ENCODE peak calls at places on chromosomes 4 and X, in six cellular contexts. One of them, this sample, is unnamed.

GRCh38 chrX:135494453-135494852 is 26.0 kb upstream of the INTS6L start:
- DNase-seq in progenitor cell of endocrine pancreas: no peak
- DNase-seq in neural crest cell: no peak
- DNase-seq in astrocyte of the cerebellum: no peak
- DNase-seq in fibroblast of lung: no peak
- DNase-seq in pancreas: no peak
- DNase-seq in this sample: no peak

GRCh38 chrX:17375631-17376380 is 806 bp downstream of the NHS start:
- DNase-seq in progenitor cell of endocrine pancreas: peak
- DNase-seq in neural crest cell: peak
- DNase-seq in astrocyte of the cerebellum: no peak
- DNase-seq in fibroblast of lung: peak
- DNase-seq in pancreas: peak
- DNase-seq in this sample: peak

GRCh38 chrX:95382799-95383198 is 1301.8 kb upstream of the DIAPH2 start:
- DNase-seq in progenitor cell of endocrine pancreas: no peak
- DNase-seq in neural crest cell: no peak
- DNase-seq in astrocyte of the cerebellum: no peak
- DNase-seq in fibroblast of lung: no peak
- DNase-seq in pancreas: no peak
- DNase-seq in this sample: no peak

GRCh38 chr4:70515342-70516245 is 2.8 kb upstream of the AMTN start:
- DNase-seq in progenitor cell of endocrine pancreas: no peak
- DNase-seq in neural crest cell: no peak
- DNase-seq in astrocyte of the cerebellum: no peak
- DNase-seq in fibroblast of lung: no peak
- DNase-seq in pancreas: no peak
- DNase-seq in this sample: no peak

GRCh38 chr4:41957634-41958033 is 22.4 kb downstream of the TMEM33 start:
- DNase-seq in progenitor cell of endocrine pancreas: no peak
- DNase-seq in neural crest cell: no peak
- DNase-seq in astrocyte of the cerebellum: no peak
- DNase-seq in fibroblast of lung: peak
- DNase-seq in pancreas: no peak
- DNase-seq in this sample: peak

GRCh38 chr4:15002659-15003440 is 569 bp downstream of the CPEB2 start:
- DNase-seq in progenitor cell of endocrine pancreas: peak
- DNase-seq in neural crest cell: peak
- DNase-seq in astrocyte of the cerebellum: peak
- DNase-seq in fibroblast of lung: peak
- DNase-seq in pancreas: peak
- DNase-seq in this sample: peak

GRCh38 chr4:36502350-36502749 is 220.9 kb downstream of the DTHD1 start:
- DNase-seq in progenitor cell of endocrine pancreas: no peak
- DNase-seq in neural crest cell: no peak
- DNase-seq in astrocyte of the cerebellum: no peak
- DNase-seq in fibroblast of lung: no peak
- DNase-seq in pancreas: no peak
- DNase-seq in this sample: no peak

GRCh38 chrX:119885554-119886428 is 9.9 kb upstream of the AKAP14 start:
- DNase-seq in progenitor cell of endocrine pancreas: no peak
- DNase-seq in neural crest cell: no peak
- DNase-seq in astrocyte of the cerebellum: no peak
- DNase-seq in fibroblast of lung: peak
- DNase-seq in pancreas: no peak
- DNase-seq in this sample: no peak

GRCh38 chr4:100781433-100781832 is 263.6 kb upstream of the EMCN start:
- DNase-seq in progenitor cell of endocrine pancreas: no peak
- DNase-seq in neural crest cell: no peak
- DNase-seq in astrocyte of the cerebellum: no peak
- DNase-seq in fibroblast of lung: no peak
- DNase-seq in pancreas: no peak
- DNase-seq in this sample: no peak

GRCh38 chr4:1192091-1192492 is 19.7 kb upstream of the SPON2 start:
- DNase-seq in progenitor cell of endocrine pancreas: no peak
- DNase-seq in neural crest cell: no peak
- DNase-seq in astrocyte of the cerebellum: peak
- DNase-seq in fibroblast of lung: peak
- DNase-seq in pancreas: peak
- DNase-seq in this sample: no peak

GRCh38 chr4:121989715-121990114 is 37.9 kb upstream of the TRPC3 start:
- DNase-seq in progenitor cell of endocrine pancreas: peak
- DNase-seq in neural crest cell: no peak
- DNase-seq in astrocyte of the cerebellum: peak
- DNase-seq in fibroblast of lung: peak
- DNase-seq in pancreas: no peak
- DNase-seq in this sample: no peak

GRCh38 chrX:117990438-117990837 is 126.2 kb downstream of the KLHL13 start:
- DNase-seq in progenitor cell of endocrine pancreas: no peak
- DNase-seq in neural crest cell: no peak
- DNase-seq in astrocyte of the cerebellum: no peak
- DNase-seq in fibroblast of lung: peak
- DNase-seq in pancreas: no peak
- DNase-seq in this sample: no peak

GRCh38 chr4:69576251-69576877 is 63.1 kb downstream of the UGT2A2 start:
- DNase-seq in progenitor cell of endocrine pancreas: no peak
- DNase-seq in neural crest cell: no peak
- DNase-seq in astrocyte of the cerebellum: no peak
- DNase-seq in fibroblast of lung: no peak
- DNase-seq in pancreas: peak
- DNase-seq in this sample: no peak

GRCh38 chrX:119145241-119145653 is 17.6 kb upstream of the KIAA1210 start:
- DNase-seq in progenitor cell of endocrine pancreas: no peak
- DNase-seq in neural crest cell: peak
- DNase-seq in astrocyte of the cerebellum: no peak
- DNase-seq in fibroblast of lung: peak
- DNase-seq in pancreas: no peak
- DNase-seq in this sample: no peak

GRCh38 chrX:34810364-34810763 is 132.2 kb upstream of the FAM47B start:
- DNase-seq in progenitor cell of endocrine pancreas: no peak
- DNase-seq in neural crest cell: no peak
- DNase-seq in astrocyte of the cerebellum: peak
- DNase-seq in fibroblast of lung: peak
- DNase-seq in pancreas: no peak
- DNase-seq in this sample: no peak

GRCh38 chr4:57544811-57545654 is 434.8 kb upstream of the IGFBP7 start:
- DNase-seq in progenitor cell of endocrine pancreas: no peak
- DNase-seq in neural crest cell: no peak
- DNase-seq in astrocyte of the cerebellum: no peak
- DNase-seq in fibroblast of lung: no peak
- DNase-seq in pancreas: no peak
- DNase-seq in this sample: no peak

GRCh38 chr4:185774076-185774731 is 37.8 kb downstream of the SORBS2 start:
- DNase-seq in progenitor cell of endocrine pancreas: no peak
- DNase-seq in neural crest cell: no peak
- DNase-seq in astrocyte of the cerebellum: no peak
- DNase-seq in fibroblast of lung: no peak
- DNase-seq in pancreas: no peak
- DNase-seq in this sample: no peak

GRCh38 chr4:110091426-110091825 is 107.0 kb downstream of the ELOVL6 start:
- DNase-seq in progenitor cell of endocrine pancreas: no peak
- DNase-seq in neural crest cell: no peak
- DNase-seq in astrocyte of the cerebellum: peak
- DNase-seq in fibroblast of lung: peak
- DNase-seq in pancreas: no peak
- DNase-seq in this sample: no peak

GRCh38 chr4:142126890-142127497 is 490.6 kb downstream of the IL15 start:
- DNase-seq in progenitor cell of endocrine pancreas: peak
- DNase-seq in neural crest cell: peak
- DNase-seq in astrocyte of the cerebellum: peak
- DNase-seq in fibroblast of lung: peak
- DNase-seq in pancreas: no peak
- DNase-seq in this sample: peak

GRCh38 chrX:51743179-51743957 is at the start of gene GSPT2:
- DNase-seq in progenitor cell of endocrine pancreas: peak
- DNase-seq in neural crest cell: peak
- DNase-seq in astrocyte of the cerebellum: peak
- DNase-seq in fibroblast of lung: peak
- DNase-seq in pancreas: peak
- DNase-seq in this sample: peak

GRCh38 chrX:104347860-104348259 is 93.1 kb upstream of the ESX1 start:
- DNase-seq in progenitor cell of endocrine pancreas: no peak
- DNase-seq in neural crest cell: no peak
- DNase-seq in astrocyte of the cerebellum: no peak
- DNase-seq in fibroblast of lung: no peak
- DNase-seq in pancreas: no peak
- DNase-seq in this sample: no peak

GRCh38 chr4:98747659-98748091 is 89.3 kb upstream of the TSPAN5 start:
- DNase-seq in progenitor cell of endocrine pancreas: no peak
- DNase-seq in neural crest cell: no peak
- DNase-seq in astrocyte of the cerebellum: no peak
- DNase-seq in fibroblast of lung: no peak
- DNase-seq in pancreas: no peak
- DNase-seq in this sample: no peak

GRCh38 chrX:350534-351321 is 32.1 kb upstream of the GTPBP6 start:
- DNase-seq in progenitor cell of endocrine pancreas: no peak
- DNase-seq in neural crest cell: no peak
- DNase-seq in astrocyte of the cerebellum: no peak
- DNase-seq in fibroblast of lung: no peak
- DNase-seq in pancreas: no peak
- DNase-seq in this sample: no peak

GRCh38 chr4:148674891-148675290 is 232.7 kb upstream of the NR3C2 start:
- DNase-seq in progenitor cell of endocrine pancreas: no peak
- DNase-seq in neural crest cell: no peak
- DNase-seq in astrocyte of the cerebellum: no peak
- DNase-seq in fibroblast of lung: no peak
- DNase-seq in pancreas: no peak
- DNase-seq in this sample: no peak

GRCh38 chr4:58225460-58225859 is 1115.3 kb upstream of the IGFBP7 start:
- DNase-seq in progenitor cell of endocrine pancreas: no peak
- DNase-seq in neural crest cell: no peak
- DNase-seq in astrocyte of the cerebellum: no peak
- DNase-seq in fibroblast of lung: no peak
- DNase-seq in pancreas: no peak
- DNase-seq in this sample: no peak

GRCh38 chrX:14927391-14927790 is 54.2 kb downstream of the MOSPD2 start:
- DNase-seq in progenitor cell of endocrine pancreas: no peak
- DNase-seq in neural crest cell: no peak
- DNase-seq in astrocyte of the cerebellum: peak
- DNase-seq in fibroblast of lung: peak
- DNase-seq in pancreas: no peak
- DNase-seq in this sample: no peak

GRCh38 chr4:15457401-15458201 is 12.1 kb upstream of the CC2D2A start:
- DNase-seq in progenitor cell of endocrine pancreas: no peak
- DNase-seq in neural crest cell: no peak
- DNase-seq in astrocyte of the cerebellum: peak
- DNase-seq in fibroblast of lung: peak
- DNase-seq in pancreas: no peak
- DNase-seq in this sample: peak

GRCh38 chrX:3184176-3184930 is 143.1 kb downstream of the ARSF start:
- DNase-seq in progenitor cell of endocrine pancreas: no peak
- DNase-seq in neural crest cell: no peak
- DNase-seq in astrocyte of the cerebellum: peak
- DNase-seq in fibroblast of lung: peak
- DNase-seq in pancreas: no peak
- DNase-seq in this sample: no peak

GRCh38 chr4:124018383-124019317 is 622.1 kb downstream of the SPRY1 start:
- DNase-seq in progenitor cell of endocrine pancreas: no peak
- DNase-seq in neural crest cell: no peak
- DNase-seq in astrocyte of the cerebellum: no peak
- DNase-seq in fibroblast of lung: peak
- DNase-seq in pancreas: no peak
- DNase-seq in this sample: peak

GRCh38 chrX:129945131-129945530 is 37.3 kb upstream of the BCORL1 start:
- DNase-seq in progenitor cell of endocrine pancreas: no peak
- DNase-seq in neural crest cell: no peak
- DNase-seq in astrocyte of the cerebellum: no peak
- DNase-seq in fibroblast of lung: no peak
- DNase-seq in pancreas: no peak
- DNase-seq in this sample: no peak

GRCh38 chrX:148316446-148316845 is 184.0 kb upstream of the AFF2 start:
- DNase-seq in progenitor cell of endocrine pancreas: no peak
- DNase-seq in neural crest cell: no peak
- DNase-seq in astrocyte of the cerebellum: no peak
- DNase-seq in fibroblast of lung: no peak
- DNase-seq in pancreas: no peak
- DNase-seq in this sample: no peak

DNA sequence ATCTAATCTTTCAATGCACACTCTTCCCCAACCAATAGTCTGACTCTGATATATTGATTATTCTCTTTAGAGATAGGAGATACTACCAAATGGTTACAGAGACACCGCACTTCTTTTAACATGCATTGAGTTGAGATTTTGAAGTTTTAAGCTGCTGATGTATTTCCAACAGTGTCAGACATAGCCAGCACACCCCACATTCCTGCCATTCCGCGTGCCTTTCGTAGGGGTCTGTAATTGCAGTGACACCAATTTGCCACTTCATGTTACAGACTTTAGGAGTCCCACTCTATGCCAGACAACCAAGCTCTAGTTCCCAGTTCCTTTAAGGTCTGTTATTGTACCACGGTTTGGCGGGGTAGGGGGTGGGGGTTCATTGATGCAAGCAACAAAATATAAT is 618.2 kb upstream of the FRG1 start:
- DNase-seq in progenitor cell of endocrine pancreas: no peak
- DNase-seq in neural crest cell: no peak
- DNase-seq in astrocyte of the cerebellum: no peak
- DNase-seq in fibroblast of lung: no peak
- DNase-seq in pancreas: no peak
- DNase-seq in this sample: no peak
- TF ChIP-seq CTCF in progenitor cell of endocrine pancreas: no peak
- TF ChIP-seq CTCF in neural crest cell: no peak
- TF ChIP-seq CTCF in astrocyte of the cerebellum: no peak
- TF ChIP-seq CTCF in fibroblast of lung: no peak
- TF ChIP-seq CTCF in pancreas: no peak
- TF ChIP-seq CTCF in this sample: no peak

GRCh38 chr4:2243682-2244380 is 1.9 kb upstream of the HAUS3 start:
- DNase-seq in progenitor cell of endocrine pancreas: peak
- DNase-seq in neural crest cell: peak
- DNase-seq in astrocyte of the cerebellum: no peak
- DNase-seq in fibroblast of lung: peak
- DNase-seq in pancreas: no peak
- DNase-seq in this sample: peak
- TF ChIP-seq CTCF in progenitor cell of endocrine pancreas: peak
- TF ChIP-seq CTCF in neural crest cell: peak
- TF ChIP-seq CTCF in astrocyte of the cerebellum: peak
- TF ChIP-seq CTCF in fibroblast of lung: peak
- TF ChIP-seq CTCF in pancreas: no peak
- TF ChIP-seq CTCF in this sample: peak

GRCh38 chr4:176270669-176271068 is 1.6 kb upstream of the ASB5 start:
- DNase-seq in progenitor cell of endocrine pancreas: no peak
- DNase-seq in neural crest cell: no peak
- DNase-seq in astrocyte of the cerebellum: peak
- DNase-seq in fibroblast of lung: peak
- DNase-seq in pancreas: no peak
- DNase-seq in this sample: no peak
- TF ChIP-seq CTCF in progenitor cell of endocrine pancreas: no peak
- TF ChIP-seq CTCF in neural crest cell: no peak
- TF ChIP-seq CTCF in astrocyte of the cerebellum: no peak
- TF ChIP-seq CTCF in fibroblast of lung: no peak
- TF ChIP-seq CTCF in pancreas: no peak
- TF ChIP-seq CTCF in this sample: no peak

DNA sequence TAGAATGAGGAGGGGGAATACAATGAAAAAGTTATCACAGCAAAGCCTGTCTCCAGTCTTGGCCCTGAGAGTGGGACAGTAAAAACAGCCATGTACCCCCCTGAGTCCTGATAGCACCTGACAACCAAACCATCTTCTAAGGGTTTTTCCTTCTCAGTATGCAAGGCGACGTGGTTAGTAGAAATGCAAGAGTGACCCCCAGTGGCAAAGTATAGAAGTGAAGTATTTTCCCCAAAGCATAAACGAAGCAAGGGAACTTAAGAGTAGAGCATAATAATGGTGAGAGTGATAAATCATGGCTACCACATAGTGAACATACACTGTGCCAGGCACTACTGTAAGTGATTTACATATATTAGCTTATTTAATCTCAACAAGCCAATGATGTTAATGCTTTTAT is 52.8 kb downstream of the FAM47C start:
- DNase-seq in progenitor cell of endocrine pancreas: no peak
- DNase-seq in neural crest cell: peak
- DNase-seq in astrocyte of the cerebellum: peak
- DNase-seq in fibroblast of lung: peak
- DNase-seq in pancreas: no peak
- DNase-seq in this sample: peak
- TF ChIP-seq CTCF in progenitor cell of endocrine pancreas: peak
- TF ChIP-seq CTCF in neural crest cell: peak
- TF ChIP-seq CTCF in astrocyte of the cerebellum: peak
- TF ChIP-seq CTCF in fibroblast of lung: peak
- TF ChIP-seq CTCF in pancreas: peak
- TF ChIP-seq CTCF in this sample: peak

This sample was measured in GM13976.